ENCODE peak calls at places on chromosomes 5 and 9, in six cellular contexts. R, J, Y, X, E and D are unnamed samples.

GRCh38 chr5:146051678-146052077 is 53.7 kb downstream of the PLAC8L1 start:
- DNase-seq in R (no peak), J (no peak), Y (no peak), X (no peak), E (no peak), D (no peak)

GRCh38 chr9:137433349-137433915 is 7.7 kb downstream of the ENTPD8 start:
- DNase-seq in R (no peak), J (no peak), Y (no peak), X (no peak), E (no peak), D (no peak)

GRCh38 chr9:109766351-109766750 is 13.6 kb upstream of the PALM2AKAP2 start:
- DNase-seq in R (no peak), J (no peak), Y (no peak), X (no peak), E (no peak), D (no peak)

GRCh38 chr9:134216961-134217360 is 52.6 kb upstream of the RNU6ATAC start:
- DNase-seq in R (no peak), J (no peak), Y (no peak), X (no peak), E (peak), D (no peak)

GRCh38 chr9:4397917-4398316 is 92.4 kb upstream of the SLC1A1 start:
- DNase-seq in R (no peak), J (no peak), Y (no peak), X (no peak), E (no peak), D (no peak)

GRCh38 chr5:56737918-56738606 is 77.3 kb upstream of the MAP3K1 start:
- DNase-seq in R (no peak), J (no peak), Y (no peak), X (no peak), E (no peak), D (no peak)

GRCh38 chr5:99122976-99123375 is 194.2 kb upstream of the CHD1 start:
- DNase-seq in R (no peak), J (no peak), Y (no peak), X (no peak), E (no peak), D (no peak)

GRCh38 chr9:136629879-136630661 is 32.6 kb upstream of the EGFL7 start:
- DNase-seq in R (no peak), J (peak), Y (no peak), X (no peak), E (no peak), D (no peak)

GRCh38 chr5:144187699-144188294 is 17.1 kb downstream of the KCTD16 start:
- DNase-seq in R (no peak), J (peak), Y (peak), X (no peak), E (peak), D (no peak)

GRCh38 chr9:4923580-4924544 is 61.2 kb upstream of the JAK2 start:
- DNase-seq in R (no peak), J (no peak), Y (peak), X (no peak), E (no peak), D (no peak)

GRCh38 chr9:110575169-110575568 is 4.4 kb downstream of the SVEP1 start:
- DNase-seq in R (no peak), J (peak), Y (no peak), X (no peak), E (no peak), D (no peak)

GRCh38 chr9:100028201-100028784 is 70.5 kb downstream of the ERP44 start:
- DNase-seq in R (peak), J (peak), Y (peak), X (peak), E (peak), D (no peak)

GRCh38 chr9:135045264-135046155 is 42.0 kb upstream of the OLFM1 start:
- DNase-seq in R (no peak), J (no peak), Y (no peak), X (peak), E (peak), D (no peak)

GRCh38 chr5:145752947-145753346 is 82.2 kb downstream of the PRELID2 start:
- DNase-seq in R (no peak), J (no peak), Y (no peak), X (no peak), E (no peak), D (no peak)

GRCh38 chr5:169169786-169170185 is 131.2 kb downstream of the SLIT3 start:
- DNase-seq in R (no peak), J (no peak), Y (no peak), X (no peak), E (no peak), D (no peak)

GRCh38 chr5:126004636-126005035 is 418.6 kb upstream of the GRAMD2B start:
- DNase-seq in R (no peak), J (no peak), Y (no peak), X (no peak), E (no peak), D (no peak)

GRCh38 chr9:16561121-16561520 is 309.3 kb downstream of the BNC2 start:
- DNase-seq in R (no peak), J (no peak), Y (no peak), X (no peak), E (no peak), D (no peak)

GRCh38 chr5:41763096-41763495 is 107.1 kb downstream of the OXCT1 start:
- DNase-seq in R (no peak), J (no peak), Y (no peak), X (no peak), E (no peak), D (no peak)

GRCh38 chr5:73963021-73963420 is 337.0 kb downstream of the ARHGEF28 start:
- DNase-seq in R (no peak), J (no peak), Y (no peak), X (no peak), E (no peak), D (no peak)

GRCh38 chr9:91047993-91048607 is 246.5 kb downstream of the SYK start:
- DNase-seq in R (no peak), J (no peak), Y (no peak), X (no peak), E (no peak), D (peak)

GRCh38 chr5:175517824-175518450 is 39.6 kb downstream of the SFXN1 start:
- DNase-seq in R (no peak), J (no peak), Y (no peak), X (no peak), E (no peak), D (no peak)

GRCh38 chr5:133861161-133861737 is 107.2 kb downstream of the C5orf15 start:
- DNase-seq in R (no peak), J (no peak), Y (no peak), X (no peak), E (no peak), D (no peak)

GRCh38 chr5:142342128-142342981 is 17.5 kb upstream of the SPRY4 start:
- DNase-seq in R (no peak), J (no peak), Y (no peak), X (peak), E (no peak), D (no peak)

GRCh38 chr9:33161011-33161588 is 6.0 kb downstream of the B4GALT1 start:
- DNase-seq in R (peak), J (peak), Y (peak), X (peak), E (peak), D (no peak)

GRCh38 chr9:33163433-33164137 is 3.6 kb downstream of the B4GALT1 start:
- DNase-seq in R (peak), J (no peak), Y (no peak), X (no peak), E (no peak), D (no peak)

GRCh38 chr9:33161589-33162132 is 5.5 kb downstream of the B4GALT1 start:
- DNase-seq in R (no peak), J (no peak), Y (no peak), X (no peak), E (no peak), D (no peak)

GRCh38 chr9:33164138-33164809 is 2.9 kb downstream of the B4GALT1 start:
- DNase-seq in R (no peak), J (peak), Y (no peak), X (no peak), E (no peak), D (no peak)

GRCh38 chr9:33162721-33163311 is 4.3 kb downstream of the B4GALT1 start:
- DNase-seq in R (peak), J (peak), Y (peak), X (peak), E (peak), D (no peak)
- TF ChIP-seq EP300 in R (peak), J (peak), Y (peak), X (no peak), E (peak), D (no peak)

DNA sequence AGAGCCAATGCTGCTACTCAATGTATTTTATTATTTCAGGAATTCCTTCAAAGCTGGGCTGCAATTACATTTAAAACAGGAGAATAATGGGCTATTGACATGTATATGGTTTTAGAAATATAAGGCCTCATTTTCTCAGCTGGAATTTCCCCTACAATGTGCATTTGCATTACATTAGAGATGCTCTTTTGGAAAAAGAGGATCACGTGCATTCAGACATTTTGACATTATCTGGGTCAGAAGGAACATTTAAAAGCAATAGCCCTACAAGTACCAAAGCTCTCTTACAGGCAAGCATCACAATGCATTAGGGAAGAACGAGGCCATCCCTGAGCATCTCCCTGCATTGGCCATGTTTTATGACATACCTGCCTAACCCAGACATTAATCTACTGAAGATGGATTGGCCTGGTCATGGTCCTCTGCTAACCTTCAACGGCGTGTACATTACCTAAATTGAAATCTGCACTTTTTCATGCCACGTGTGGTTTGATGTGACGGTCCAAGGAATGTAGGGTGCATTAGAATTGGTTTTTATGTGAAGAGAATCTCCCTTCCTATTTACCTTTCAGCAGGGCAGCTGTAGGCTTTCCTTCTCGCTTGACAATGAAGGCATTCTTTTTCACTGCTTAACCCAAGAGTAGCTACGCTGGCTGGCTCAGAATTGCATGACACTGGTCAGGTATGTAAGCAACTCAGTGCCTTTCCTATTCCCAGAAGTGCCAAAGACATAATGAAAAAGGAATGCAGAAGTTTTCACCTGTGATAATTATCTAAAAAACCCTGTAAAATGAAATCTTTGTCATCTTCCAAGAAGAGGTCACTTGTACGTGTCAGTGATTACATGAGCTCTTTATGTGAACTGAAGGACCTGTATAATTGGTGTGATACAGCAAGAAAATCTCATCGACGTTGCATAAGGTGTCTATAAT is 212.3 kb upstream of the MPDZ start:
- DNase-seq in R (no peak), J (no peak), Y (no peak), X (no peak), E (no peak), D (no peak)
- TF ChIP-seq EP300 in R (no peak), J (no peak), Y (no peak), X (no peak), E (no peak), D (no peak)

GRCh38 chr9:6897831-6898230 is 140.1 kb downstream of the KDM4C start:
- DNase-seq in R (no peak), J (no peak), Y (no peak), X (no peak), E (no peak), D (no peak)

GRCh38 chr9:6897207-6897822 is 139.5 kb downstream of the KDM4C start:
- DNase-seq in R (no peak), J (no peak), Y (no peak), X (no peak), E (no peak), D (no peak)

GRCh38 chr9:6895754-6896153 is 138.0 kb downstream of the KDM4C start:
- DNase-seq in R (no peak), J (no peak), Y (no peak), X (no peak), E (no peak), D (no peak)

GRCh38 chr9:6894135-6894534 is 136.4 kb downstream of the KDM4C start:
- DNase-seq in R (no peak), J (no peak), Y (no peak), X (no peak), E (no peak), D (no peak)

GRCh38 chr9:6896562-6896961 is 138.8 kb downstream of the KDM4C start:
- DNase-seq in R (no peak), J (no peak), Y (no peak), X (no peak), E (no peak), D (no peak)
- TF ChIP-seq EP300 in R (no peak), J (no peak), Y (no peak), X (no peak), E (no peak), D (no peak)

DNA sequence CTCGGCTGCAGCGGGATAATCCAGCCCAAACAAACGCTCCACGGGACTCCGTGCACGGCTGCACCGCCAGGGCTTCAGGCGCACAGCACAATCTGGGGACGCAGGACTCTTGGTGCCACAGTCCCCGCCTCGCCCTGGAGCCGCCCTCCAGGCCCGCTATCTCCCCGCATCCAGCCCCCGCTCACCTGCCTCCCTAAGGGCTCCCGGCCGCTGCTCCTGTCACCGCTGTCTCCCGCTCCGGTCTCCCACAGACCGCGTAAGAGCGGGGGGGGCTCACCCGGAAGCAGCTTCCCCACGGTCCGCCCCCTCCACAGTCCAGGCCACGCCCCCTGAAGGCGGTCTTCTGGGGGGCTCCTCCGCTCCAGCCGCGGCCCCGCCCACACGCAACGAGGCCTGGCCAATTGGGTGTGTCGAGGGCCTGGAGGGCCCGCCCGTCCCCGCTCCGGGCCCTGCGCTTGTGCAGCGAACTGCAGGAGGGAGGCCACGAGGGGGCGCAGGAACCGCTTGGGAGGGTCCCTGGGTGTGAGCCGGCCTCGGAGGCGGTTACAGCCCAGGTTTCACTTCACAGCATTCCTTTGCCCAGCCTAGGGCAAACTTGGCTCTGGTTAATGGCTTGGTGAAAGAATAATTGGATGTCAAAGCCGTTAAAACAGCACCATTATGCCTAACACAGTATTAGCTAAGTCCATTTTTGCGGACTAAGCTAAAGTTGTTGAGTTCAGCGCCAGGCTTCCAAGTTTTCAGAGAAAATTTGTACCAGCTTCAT is at the start of gene ALAD:
- DNase-seq in R (peak), J (peak), Y (peak), X (peak), E (peak), D (peak)
- TF ChIP-seq EP300 in R (no peak), J (peak), Y (no peak), X (no peak), E (no peak), D (no peak)

DNA sequence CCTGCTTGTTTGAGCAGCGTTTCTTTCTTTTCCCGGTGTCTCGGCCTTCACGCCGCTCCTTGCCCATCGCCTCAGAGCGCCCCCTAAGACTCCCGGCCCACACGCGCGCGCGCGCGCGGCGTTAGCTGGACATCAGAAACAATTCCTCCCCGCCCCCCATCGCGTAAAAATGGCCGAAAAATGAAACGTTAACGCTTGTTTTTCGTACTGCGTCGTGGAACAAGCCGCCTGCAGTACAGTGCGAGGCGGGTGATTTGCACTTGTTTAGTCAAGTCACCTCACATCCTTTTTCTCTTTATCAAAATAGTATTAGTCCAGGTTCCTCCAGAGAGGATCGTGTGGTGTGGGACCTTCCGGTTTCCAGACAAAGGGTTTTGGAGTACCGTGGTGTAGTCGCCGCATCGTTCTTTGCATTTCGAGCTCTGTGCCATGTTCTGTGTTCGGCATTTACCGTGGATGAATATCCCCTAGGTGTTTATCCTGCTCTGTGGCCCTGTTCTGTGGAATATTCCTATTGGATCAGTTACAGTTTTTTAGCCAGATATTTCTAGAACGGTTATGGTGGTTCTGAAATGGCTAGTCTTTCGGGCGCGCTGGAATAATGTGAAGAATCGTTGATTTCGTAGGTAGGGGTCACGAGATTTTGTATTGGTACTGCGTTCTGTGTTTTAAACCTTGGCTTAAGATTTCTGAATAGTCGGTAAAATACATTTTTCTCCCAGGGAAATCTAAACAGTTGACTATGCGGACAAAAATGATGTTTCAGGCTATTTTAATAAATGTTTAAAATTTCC is 1.0 kb downstream of the MATR3 start:
- DNase-seq in R (peak), J (peak), Y (peak), X (peak), E (peak), D (peak)
- TF ChIP-seq EP300 in R (no peak), J (no peak), Y (no peak), X (no peak), E (no peak), D (no peak)

GRCh38 chr9:130467371-130467770 is 22.6 kb downstream of the ASS1 start:
- DNase-seq in R (no peak), J (no peak), Y (no peak), X (no peak), E (no peak), D (no peak)
- TF ChIP-seq EP300 in R (no peak), J (no peak), Y (no peak), X (no peak), E (no peak), D (no peak)

DNA sequence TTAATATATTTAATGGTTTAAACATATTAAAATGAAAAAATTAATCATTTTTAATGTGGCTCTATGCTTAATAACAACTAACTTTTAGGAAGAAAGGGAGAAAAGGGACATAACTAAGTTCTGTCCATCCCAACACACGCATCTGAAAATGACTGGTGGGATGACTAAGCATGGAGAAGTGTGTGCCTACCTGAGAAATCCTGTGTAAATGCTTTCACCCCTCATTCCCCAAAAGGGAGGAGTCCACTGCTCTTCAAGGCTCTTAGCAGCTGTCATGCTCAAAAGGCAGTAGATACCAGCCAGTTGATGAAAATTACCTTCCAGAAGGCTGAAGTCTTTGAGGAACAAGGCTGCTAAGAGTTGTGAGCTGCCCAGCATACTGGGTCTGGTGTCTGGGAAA is 130.9 kb downstream of the NFIB start:
- DNase-seq in R (no peak), J (no peak), Y (no peak), X (no peak), E (no peak), D (no peak)
- TF ChIP-seq EP300 in R (no peak), J (no peak), Y (no peak), X (no peak), E (no peak), D (no peak)